ENCODE peak calls at places on chromosomes 5 and 9, in seven cellular contexts. Z is K562, W is H1, X is GM12878, G is SK-N-SH, P is HepG2, S is HCT116. K is an unnamed sample.

GRCh38 chr5:124906339-124907097 is 160.1 kb upstream of the ZNF608 start:
- DNase-seq in S (no peak), X (no peak), G (peak; percentile 20), W (no peak), P (peak; percentile 17), Z (no peak), K (peak; percentile 75)

GRCh38 chr9:124209279-124209678 is 48.5 kb upstream of the NEK6 start:
- DNase-seq in S (no peak), W (peak; percentile 59), Z (peak; percentile 79), P (no peak), G (no peak), X (no peak), K (no peak)

GRCh38 chr9:89683626-89684025 is 78.8 kb downstream of the GADD45G start:
- DNase-seq in Z (no peak), P (no peak), S (no peak), X (no peak), W (no peak), G (no peak), K (no peak)

GRCh38 chr9:84781431-84781830 is 111.9 kb downstream of the NTRK2 start:
- DNase-seq in X (no peak), Z (peak; percentile 3), P (peak; percentile 23), S (no peak), G (peak; percentile 15), W (no peak), K (no peak)

GRCh38 chr9:3528466-3528865 is 2.7 kb upstream of the RFX3 start:
- DNase-seq in G (no peak), W (no peak), S (no peak), P (no peak), Z (peak; percentile 38), X (peak; percentile 67), K (no peak)

GRCh38 chr5:98428806-98429205 is 344.7 kb upstream of the RGMB start:
- DNase-seq in X (peak; percentile 8), W (no peak), P (no peak), Z (no peak), G (no peak), S (no peak), K (no peak)

GRCh38 chr5:35838370-35839042 is 18.2 kb upstream of the IL7R start:
- DNase-seq in W (no peak), X (no peak), G (no peak), P (no peak), S (no peak), Z (no peak), K (no peak)

GRCh38 chr9:73219985-73220626 is 68.4 kb downstream of the ANXA1 start:
- DNase-seq in S (no peak), X (peak; percentile 40), G (no peak), Z (no peak), W (no peak), P (no peak), K (no peak)

GRCh38 chr5:56876325-56876724 is 33.1 kb upstream of the SETD9 start:
- DNase-seq in S (no peak), P (no peak), G (no peak), Z (no peak), X (no peak), W (no peak), K (no peak)

GRCh38 chr5:124453221-124454032 is 293.0 kb downstream of the ZNF608 start:
- DNase-seq in X (peak; percentile 83), G (no peak), S (peak; percentile 15), Z (no peak), P (no peak), W (no peak), K (no peak)

GRCh38 chr9:123662057-123662776 is 267.7 kb downstream of the DENND1A start:
- DNase-seq in X (peak; percentile 72), P (no peak), G (no peak), Z (no peak), S (no peak), W (no peak), K (no peak)

GRCh38 chr5:29853711-29854110 is 1339.8 kb upstream of the CDH6 start:
- DNase-seq in X (no peak), W (no peak), Z (no peak), S (no peak), P (no peak), G (no peak), K (no peak)

GRCh38 chr9:118318770-118319443 is 614.7 kb downstream of the TLR4 start:
- DNase-seq in S (no peak), P (no peak), W (no peak), Z (no peak), X (no peak), G (peak; percentile 1), K (no peak)

GRCh38 chr5:13350754-13351153 is 593.7 kb downstream of the DNAH5 start:
- DNase-seq in P (no peak), G (no peak), X (no peak), S (no peak), W (no peak), Z (no peak), K (no peak)

GRCh38 chr9:124133752-124134151 is 122.2 kb downstream of the LHX2 start:
- DNase-seq in P (peak; percentile 64), X (no peak), Z (peak; percentile 58), G (no peak), W (no peak), S (no peak), K (no peak)

GRCh38 chr5:32852535-32852934 is 141.4 kb downstream of the NPR3 start:
- DNase-seq in W (peak; percentile 52), S (no peak), Z (no peak), X (no peak), G (no peak), P (peak; percentile 22), K (peak; percentile 38)

GRCh38 chr5:170782438-170782837 is 1.1 kb upstream of the GABRP start:
- DNase-seq in X (no peak), S (no peak), W (no peak), Z (no peak), P (no peak), G (no peak), K (no peak)

GRCh38 chr5:132819468-132819867 is 6.4 kb downstream of the SOWAHA start:
- DNase-seq in P (no peak), W (no peak), S (no peak), G (no peak), X (no peak), Z (no peak), K (no peak)

DNA sequence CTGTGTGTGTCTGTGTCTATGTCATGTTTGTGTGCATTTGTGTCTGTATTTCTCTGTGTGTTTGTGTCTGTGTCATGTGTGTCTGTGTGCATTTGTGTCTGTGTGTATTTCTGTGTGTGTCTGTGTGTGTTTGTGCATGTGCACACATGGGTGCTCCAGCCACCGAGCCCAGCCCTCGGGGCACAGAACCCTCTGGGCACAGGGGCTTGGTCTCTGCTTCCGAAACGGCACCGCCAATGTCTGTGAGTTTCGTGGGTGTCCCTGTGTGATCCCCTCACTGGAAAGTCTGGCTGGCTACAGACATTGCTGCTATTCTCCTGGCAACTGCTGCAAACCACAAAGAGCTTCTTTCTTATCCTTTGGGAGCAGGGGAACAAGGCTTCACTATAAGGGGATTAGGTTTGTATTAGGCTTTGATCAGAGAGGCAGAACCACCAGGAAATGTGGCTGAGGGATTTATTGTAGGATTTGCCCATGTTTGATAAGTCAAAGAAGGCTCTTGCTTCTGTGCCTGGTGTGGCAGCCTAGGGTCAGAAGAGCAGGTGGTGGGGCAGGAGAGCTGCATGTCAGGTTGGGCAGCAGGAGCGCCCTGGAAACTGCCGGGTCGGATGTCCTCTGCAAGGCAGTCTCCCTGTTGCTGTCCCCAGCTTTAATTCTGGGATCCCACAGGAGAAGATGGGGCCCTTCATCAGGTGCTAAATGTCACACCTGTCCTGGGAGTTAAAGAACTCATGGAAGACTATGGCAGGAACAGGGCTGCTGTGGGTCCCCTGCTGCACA is 39.6 kb upstream of the FCN1 start:
- DNase-seq in S (no peak), X (no peak), W (no peak), Z (no peak), P (no peak), G (no peak), K (no peak)
- TF ChIP-seq JUND in S (no peak), X (no peak), W (no peak), Z (no peak), P (no peak), G (no peak), K (no peak)

GRCh38 chr9:116278326-116278725 is 124.7 kb downstream of the PAPPA start:
- DNase-seq in S (no peak), P (no peak), W (no peak), X (no peak), G (no peak), Z (no peak), K (no peak)

GRCh38 chr9:116276651-116277121 is 123.1 kb downstream of the PAPPA start:
- DNase-seq in W (peak; percentile 56), Z (no peak), X (no peak), P (no peak), S (no peak), G (no peak), K (no peak)

GRCh38 chr9:116280529-116280928 is 126.9 kb downstream of the PAPPA start:
- DNase-seq in P (no peak), Z (no peak), G (no peak), X (no peak), S (no peak), W (no peak), K (no peak)

GRCh38 chr9:116282598-116282997 is 129.0 kb downstream of the PAPPA start:
- DNase-seq in G (no peak), W (no peak), Z (no peak), X (no peak), S (no peak), P (no peak), K (no peak)

GRCh38 chr9:116279230-116279629 is 125.6 kb downstream of the PAPPA start:
- DNase-seq in X (no peak), W (peak; percentile 68), P (no peak), S (no peak), Z (no peak), G (no peak), K (no peak)
- TF ChIP-seq JUND in X (no peak), W (peak; percentile 46), P (no peak), S (no peak), Z (no peak), G (no peak), K (no peak)

GRCh38 chr5:157594675-157595074 is 19.1 kb upstream of the ADAM19 start:
- DNase-seq in Z (no peak), W (no peak), X (no peak), S (no peak), P (no peak), G (no peak), K (no peak)
- TF ChIP-seq JUND in Z (no peak), W (no peak), X (no peak), S (no peak), P (no peak), G (no peak), K (no peak)

GRCh38 chr5:59798862-59799667 is 94.5 kb downstream of the PDE4D start:
- DNase-seq in G (no peak), P (no peak), S (no peak), X (peak; percentile 60), Z (no peak), W (no peak), K (no peak)
- TF ChIP-seq JUND in G (no peak), P (no peak), S (no peak), X (no peak), Z (no peak), W (no peak), K (peak; percentile 90)